ENCODE peak calls at places on chromosome 4, in seven cellular contexts. T, N, U, B, J, Z and D are unnamed samples.

GRCh38 chr4:95118507-95118906 is 360.8 kb downstream of the BMPR1B start:
- DNase-seq in T (no peak), N (no peak), U (no peak), B (no peak), J (no peak), Z (no peak), D (no peak)

GRCh38 chr4:121156822-121157769 is 7.0 kb downstream of the TNIP3 start:
- DNase-seq in T (no peak), N (peak), U (peak), B (peak), J (peak), Z (peak), D (peak)

GRCh38 chr4:135508006-135508714 is 1306.6 kb upstream of the PABPC4L start:
- DNase-seq in T (no peak), N (no peak), U (no peak), B (no peak), J (no peak), Z (no peak), D (peak)

GRCh38 chr4:95547708-95548471 is 883 bp downstream of the UNC5C start:
- DNase-seq in T (peak), N (peak), U (no peak), B (peak), J (peak), Z (peak), D (peak)

GRCh38 chr4:38943355-38943754 is 75.7 kb downstream of the FAM114A1 start:
- DNase-seq in T (no peak), N (no peak), U (no peak), B (no peak), J (no peak), Z (no peak), D (peak)

GRCh38 chr4:168630445-168631187 is 133.8 kb downstream of the PALLD start:
- DNase-seq in T (no peak), N (no peak), U (no peak), B (no peak), J (no peak), Z (peak), D (peak)

GRCh38 chr4:112225157-112225556 is 6.4 kb upstream of the AP1AR start:
- DNase-seq in T (no peak), N (no peak), U (no peak), B (no peak), J (no peak), Z (no peak), D (no peak)

GRCh38 chr4:3527914-3528876 is 4.0 kb downstream of the LRPAP1 start:
- DNase-seq in T (no peak), N (peak), U (peak), B (peak), J (peak), Z (no peak), D (no peak)

GRCh38 chr4:86441175-86441960 is 81.5 kb upstream of the MAPK10 start:
- DNase-seq in T (no peak), N (no peak), U (no peak), B (no peak), J (no peak), Z (no peak), D (peak)

GRCh38 chr4:20987191-20987590 is 286.9 kb downstream of the PACRGL start:
- DNase-seq in T (no peak), N (no peak), U (no peak), B (no peak), J (no peak), Z (no peak), D (no peak)

GRCh38 chr4:20984011-20984836 is 284.0 kb downstream of the PACRGL start:
- DNase-seq in T (no peak), N (peak), U (peak), B (peak), J (peak), Z (no peak), D (no peak)

GRCh38 chr4:20982544-20982943 is 282.3 kb downstream of the PACRGL start:
- DNase-seq in T (no peak), N (no peak), U (no peak), B (no peak), J (no peak), Z (no peak), D (no peak)
- TF ChIP-seq CTCF in T (no peak), N (no peak), U (no peak), B (no peak), J (no peak), Z (no peak), D (no peak)

GRCh38 chr4:73451404-73451803 is 15.4 kb downstream of the AFP start:
- DNase-seq in T (no peak), N (no peak), U (no peak), B (no peak), J (peak), Z (peak), D (peak)

GRCh38 chr4:73451978-73452747 is 16.1 kb downstream of the AFP start:
- DNase-seq in T (no peak), N (no peak), U (no peak), B (no peak), J (no peak), Z (peak), D (peak)

GRCh38 chr4:73452953-73453700 is 17.1 kb downstream of the AFP start:
- DNase-seq in T (no peak), N (no peak), U (no peak), B (no peak), J (peak), Z (no peak), D (peak)

GRCh38 chr4:73454920-73455319 is 18.9 kb downstream of the AFP start:
- DNase-seq in T (no peak), N (no peak), U (no peak), B (no peak), J (no peak), Z (no peak), D (no peak)

GRCh38 chr4:73453701-73454005 is 17.6 kb downstream of the AFP start:
- DNase-seq in T (no peak), N (no peak), U (no peak), B (no peak), J (no peak), Z (no peak), D (peak)
- H3K4me3 ChIP-seq in T (no peak), N (no peak), U (no peak), B (no peak), J (no peak), Z (no peak), D (no peak)

GRCh38 chr4:153083447-153083921 is 120.8 kb upstream of the TRIM2 start:
- DNase-seq in T (peak), N (no peak), U (no peak), B (no peak), J (peak), Z (peak), D (peak)
- TF ChIP-seq CTCF in T (peak), N (peak), U (peak), B (peak), J (peak), Z (peak), D (peak)

GRCh38 chr4:153089781-153090180 is 114.5 kb upstream of the TRIM2 start:
- DNase-seq in T (no peak), N (no peak), U (no peak), B (no peak), J (no peak), Z (no peak), D (no peak)

GRCh38 chr4:153095448-153096204 is 108.6 kb upstream of the TRIM2 start:
- DNase-seq in T (no peak), N (no peak), U (no peak), B (peak), J (no peak), Z (no peak), D (no peak)

GRCh38 chr4:153087671-153088194 is 116.5 kb upstream of the TRIM2 start:
- DNase-seq in T (no peak), N (no peak), U (no peak), B (no peak), J (no peak), Z (no peak), D (no peak)

GRCh38 chr4:153094435-153094834 is 109.8 kb upstream of the TRIM2 start:
- DNase-seq in T (no peak), N (no peak), U (no peak), B (no peak), J (no peak), Z (no peak), D (no peak)

DNA sequence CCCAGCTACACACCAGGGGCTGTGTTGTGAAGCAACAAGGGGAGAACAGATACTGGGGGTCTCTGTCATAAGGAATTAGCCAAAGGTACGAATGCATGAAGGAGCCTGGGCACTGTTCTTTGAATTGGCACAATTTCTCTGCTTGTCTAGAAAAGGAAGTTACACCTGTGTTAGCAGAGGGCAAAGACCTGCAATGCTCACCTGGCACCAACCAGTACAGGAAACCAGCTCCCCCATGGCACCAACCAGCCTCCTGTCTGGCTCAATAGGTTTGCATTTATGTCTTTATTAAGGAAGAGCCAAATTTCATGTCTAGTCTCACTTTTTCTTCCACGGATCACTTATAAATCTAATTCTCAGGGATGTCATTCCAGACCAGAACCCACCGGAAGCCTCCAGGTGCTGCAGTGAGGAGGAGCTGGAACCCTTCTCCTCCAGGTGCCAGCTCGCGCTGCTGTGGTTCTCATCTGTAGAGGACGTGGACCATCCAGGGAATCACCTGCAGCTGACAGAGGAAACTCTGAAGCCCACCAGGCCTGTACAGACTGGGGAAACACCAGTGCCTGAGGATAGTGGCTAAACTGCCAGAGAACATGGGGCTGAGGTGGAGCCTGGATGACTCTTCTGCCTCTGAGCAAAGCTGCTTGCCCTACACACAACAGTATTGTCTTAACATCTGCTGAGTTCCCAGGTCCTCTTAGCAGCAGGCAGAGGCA is 113.4 kb upstream of the TRIM2 start:
- DNase-seq in T (no peak), N (no peak), U (no peak), B (no peak), J (no peak), Z (no peak), D (no peak)
- H3K4me3 ChIP-seq in T (no peak), N (no peak), U (no peak), B (no peak), J (no peak), Z (no peak), D (no peak)